ENCODE peak calls at places on chromosomes 12 and 14, in ten cellular contexts. B is adipocyte; J is hypothalamus; G is NCI-H460; N is Caki2; I is H54; T is A172; E is kidney; R is stimulated activated CD8-positive, alpha-beta memory T cell treated with anti-CD3 and anti-CD28 coated beads, Interleukin-7, amount 100 ng/mL, for 24 hours; Y is CD8-positive, alpha-beta memory T cell. A is an unnamed sample.

GRCh38 chr12:54413284-54414190 is 5.5 kb downstream of the ITGA5 start:
- DNase-seq in Y (peak; percentile 93), G (no peak), T (peak; percentile 64), E (no peak), J (no peak), B (no peak), I (no peak), N (no peak), R (peak; percentile 47), A (no peak)

GRCh38 chr14:67335781-67336180 is 23.8 kb downstream of the ATP6V1D start:
- DNase-seq in E (no peak), N (no peak), R (no peak), T (no peak), B (peak; percentile 33), G (peak; percentile 13), J (no peak), I (no peak), Y (no peak), A (no peak)

GRCh38 chr14:70884595-70885342 is 22.5 kb upstream of the PCNX1 start:
- DNase-seq in N (no peak), J (no peak), G (no peak), E (no peak), I (no peak), R (no peak), T (no peak), B (no peak), Y (no peak), A (no peak)

GRCh38 chr12:81942588-81942987 is 183.4 kb upstream of the PPFIA2 start:
- DNase-seq in Y (no peak), B (no peak), G (no peak), T (peak; percentile 3), N (no peak), J (no peak), E (no peak), I (no peak), R (no peak), A (peak; percentile 15)

GRCh38 chr12:89259831-89260230 is 92.5 kb downstream of the DUSP6 start:
- DNase-seq in E (no peak), R (no peak), J (no peak), T (peak; percentile 8), Y (no peak), N (no peak), B (no peak), G (no peak), I (no peak), A (no peak)

GRCh38 chr14:20413785-20414117 is 450 bp upstream of the TEP1 start:
- DNase-seq in G (peak; percentile 4), R (no peak), J (no peak), T (no peak), I (no peak), B (peak; percentile 45), E (no peak), N (peak; percentile 5), Y (no peak), A (no peak)

GRCh38 chr12:118494776-118495175 is 118.4 kb downstream of the SUDS3 start:
- DNase-seq in J (no peak), N (peak; percentile 8), E (no peak), R (no peak), Y (no peak), B (no peak), G (no peak), T (no peak), I (no peak), A (no peak)

GRCh38 chr12:130463259-130463658 is 125.6 kb downstream of the PIWIL1 start:
- DNase-seq in B (no peak), I (no peak), T (no peak), J (no peak), G (no peak), Y (no peak), N (no peak), R (no peak), E (no peak), A (no peak)

GRCh38 chr14:58488550-58488949 is 61.0 kb downstream of the KIAA0586 start:
- DNase-seq in R (no peak), E (no peak), G (no peak), N (no peak), B (peak; percentile 46), T (peak; percentile 23), I (peak; percentile 19), Y (no peak), J (no peak), A (no peak)

A was measured in GM12878.